ENCODE peak calls at places on chromosomes 1 and 21, in four cellular contexts. One of them, this sample, is unnamed.

GRCh38 chr1:27153927-27154358 is 982 bp downstream of the SLC9A1 start:
- DNase-seq in GM12878: no peak
- DNase-seq in K562: no peak
- DNase-seq in SK-N-SH: no peak
- DNase-seq in this sample: no peak

GRCh38 chr21:25342811-25343210 is 264.5 kb downstream of the MRPL39 start:
- DNase-seq in SK-N-SH: no peak
- DNase-seq in K562: no peak
- DNase-seq in GM12878: no peak
- DNase-seq in this sample: no peak

GRCh38 chr1:41447995-41448770 is 36.3 kb downstream of the EDN2 start:
- DNase-seq in GM12878: no peak
- DNase-seq in SK-N-SH: no peak
- DNase-seq in K562: no peak
- DNase-seq in this sample: no peak

GRCh38 chr1:77316006-77316405 is 34.2 kb downstream of the AK5 start:
- DNase-seq in K562: no peak
- DNase-seq in GM12878: no peak
- DNase-seq in SK-N-SH: no peak
- DNase-seq in this sample: no peak

GRCh38 chr1:43844114-43844513 is 89.5 kb upstream of the ARTN start:
- DNase-seq in SK-N-SH: no peak
- DNase-seq in GM12878: no peak
- DNase-seq in K562: no peak
- DNase-seq in this sample: no peak

GRCh38 chr1:207025144-207025880 is 7.2 kb downstream of the C1orf116 start:
- DNase-seq in GM12878: no peak
- DNase-seq in K562: no peak
- DNase-seq in SK-N-SH: no peak
- DNase-seq in this sample: no peak

GRCh38 chr1:171081220-171081993 is 9.3 kb upstream of the FMO3 start:
- DNase-seq in GM12878: no peak
- DNase-seq in SK-N-SH: peak
- DNase-seq in K562: no peak
- DNase-seq in this sample: no peak

GRCh38 chr1:74811421-74812179 is 78.6 kb downstream of the TYW3 start:
- DNase-seq in GM12878: no peak
- DNase-seq in K562: no peak
- DNase-seq in SK-N-SH: no peak
- DNase-seq in this sample: no peak

GRCh38 chr1:41296476-41296875 is 54.4 kb upstream of the SCMH1 start:
- DNase-seq in SK-N-SH: no peak
- DNase-seq in GM12878: no peak
- DNase-seq in K562: no peak
- DNase-seq in this sample: no peak

GRCh38 chr1:55374801-55375616 is 159.8 kb upstream of the USP24 start:
- DNase-seq in GM12878: no peak
- DNase-seq in SK-N-SH: no peak
- DNase-seq in K562: no peak
- DNase-seq in this sample: no peak

GRCh38 chr1:208149776-208150514 is 94.2 kb downstream of the PLXNA2 start:
- DNase-seq in GM12878: no peak
- DNase-seq in K562: no peak
- DNase-seq in SK-N-SH: no peak
- DNase-seq in this sample: no peak

GRCh38 chr1:119742193-119742592 is 26.5 kb downstream of the HMGCS2 start:
- DNase-seq in SK-N-SH: no peak
- DNase-seq in GM12878: no peak
- DNase-seq in K562: no peak
- DNase-seq in this sample: no peak

GRCh38 chr1:160007577-160008200 is 24.1 kb downstream of the PIGM start:
- DNase-seq in SK-N-SH: peak
- DNase-seq in K562: peak
- DNase-seq in GM12878: no peak
- DNase-seq in this sample: no peak

GRCh38 chr1:213429642-213430041 is 378.6 kb downstream of the RPS6KC1 start:
- DNase-seq in K562: no peak
- DNase-seq in SK-N-SH: peak
- DNase-seq in GM12878: no peak
- DNase-seq in this sample: no peak

GRCh38 chr1:21523297-21523813 is 14.1 kb downstream of the ALPL start:
- DNase-seq in SK-N-SH: no peak
- DNase-seq in K562: no peak
- DNase-seq in GM12878: no peak
- DNase-seq in this sample: no peak

GRCh38 chr1:207103892-207104373 is at the start of gene C4BPA:
- DNase-seq in GM12878: no peak
- DNase-seq in K562: no peak
- DNase-seq in SK-N-SH: no peak
- DNase-seq in this sample: no peak

GRCh38 chr1:43522776-43523480 is 7.8 kb upstream of the PTPRF start:
- DNase-seq in GM12878: no peak
- DNase-seq in SK-N-SH: no peak
- DNase-seq in K562: peak
- DNase-seq in this sample: no peak

GRCh38 chr1:213666922-213667321 is 320.9 kb upstream of the PROX1 start:
- DNase-seq in K562: no peak
- DNase-seq in SK-N-SH: no peak
- DNase-seq in GM12878: no peak
- DNase-seq in this sample: no peak

GRCh38 chr1:39896909-39897685 is 4.6 kb downstream of the MYCL start:
- DNase-seq in SK-N-SH: no peak
- DNase-seq in GM12878: no peak
- DNase-seq in K562: no peak
- DNase-seq in this sample: no peak

GRCh38 chr1:86708923-86709322 is 4.5 kb downstream of the SH3GLB1 start:
- DNase-seq in GM12878: no peak
- DNase-seq in K562: no peak
- DNase-seq in SK-N-SH: no peak
- DNase-seq in this sample: no peak

GRCh38 chr1:206736878-206737728 is 33.5 kb upstream of the IL19 start:
- DNase-seq in GM12878: no peak
- DNase-seq in SK-N-SH: no peak
- DNase-seq in K562: no peak
- DNase-seq in this sample: no peak

GRCh38 chr1:113129529-113130185 is 56.7 kb downstream of the LRIG2 start:
- DNase-seq in K562: no peak
- DNase-seq in GM12878: no peak
- DNase-seq in SK-N-SH: no peak
- DNase-seq in this sample: no peak
- TF ChIP-seq TAF1 in K562: no peak
- TF ChIP-seq TAF1 in GM12878: no peak
- TF ChIP-seq TAF1 in SK-N-SH: no peak
- TF ChIP-seq TAF1 in this sample: no peak

GRCh38 chr1:109761227-109762038 is 2.3 kb downstream of the EPS8L3 start:
- DNase-seq in GM12878: no peak
- DNase-seq in SK-N-SH: peak
- DNase-seq in K562: no peak
- DNase-seq in this sample: no peak

GRCh38 chr1:109762039-109762585 is 1.6 kb downstream of the EPS8L3 start:
- DNase-seq in SK-N-SH: no peak
- DNase-seq in GM12878: no peak
- DNase-seq in K562: no peak
- DNase-seq in this sample: no peak

GRCh38 chr1:109760581-109761226 is 3.0 kb downstream of the EPS8L3 start:
- DNase-seq in SK-N-SH: no peak
- DNase-seq in GM12878: no peak
- DNase-seq in K562: no peak
- DNase-seq in this sample: no peak

GRCh38 chr1:109757936-109758786 is 5.6 kb downstream of the EPS8L3 start:
- DNase-seq in SK-N-SH: no peak
- DNase-seq in GM12878: no peak
- DNase-seq in K562: no peak
- DNase-seq in this sample: no peak

DNA sequence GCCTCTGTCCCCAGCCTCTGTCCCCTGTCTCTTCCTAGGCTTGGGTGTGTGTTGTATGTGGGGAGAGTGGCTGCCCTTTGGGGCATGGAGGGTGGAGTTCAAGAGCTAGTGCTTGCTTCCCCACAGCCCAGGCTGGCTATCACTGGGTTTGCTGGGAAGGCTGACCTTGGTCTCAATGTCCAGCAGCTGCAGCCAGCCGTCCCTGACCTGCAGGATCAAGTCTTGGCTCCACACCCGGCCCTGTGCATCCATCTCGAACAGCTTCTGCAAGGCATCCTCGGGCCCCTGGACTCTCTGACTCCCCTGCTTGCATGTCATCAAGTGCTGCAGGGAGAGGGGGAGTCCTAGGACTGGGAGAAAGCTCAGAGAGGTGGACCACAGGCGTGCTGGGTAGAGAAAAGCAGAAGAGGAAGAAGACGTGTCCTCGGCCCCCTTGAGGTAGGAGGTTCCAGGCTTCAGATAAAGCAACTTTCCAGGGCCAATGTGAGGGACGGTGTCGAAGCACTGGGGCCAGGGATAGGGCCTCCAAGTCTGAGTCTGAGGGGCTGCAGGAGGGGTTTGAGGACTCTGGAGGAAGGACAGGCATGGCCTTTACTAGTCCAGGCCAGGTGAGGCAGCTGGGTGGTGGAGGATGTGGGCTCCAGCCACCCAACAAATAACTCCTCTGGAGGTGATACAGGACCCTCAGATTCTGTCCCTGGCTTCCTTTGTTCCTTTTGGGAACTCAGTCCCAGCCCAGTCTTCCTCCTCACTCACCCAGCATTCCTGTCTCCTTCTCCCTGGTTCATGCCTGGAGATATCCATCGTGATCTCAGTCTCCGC is 4.0 kb downstream of the EPS8L3 start:
- DNase-seq in GM12878: no peak
- DNase-seq in SK-N-SH: no peak
- DNase-seq in K562: no peak
- DNase-seq in this sample: no peak
- TF ChIP-seq TAF1 in GM12878: no peak
- TF ChIP-seq TAF1 in SK-N-SH: no peak
- TF ChIP-seq TAF1 in K562: no peak
- TF ChIP-seq TAF1 in this sample: no peak

GRCh38 chr1:33257759-33258712 is 1.7 kb downstream of the ZNF362 start:
- DNase-seq in SK-N-SH: no peak
- DNase-seq in K562: no peak
- DNase-seq in GM12878: no peak
- DNase-seq in this sample: no peak

GRCh38 chr1:33257388-33257758 is 1.1 kb downstream of the ZNF362 start:
- DNase-seq in GM12878: no peak
- DNase-seq in SK-N-SH: no peak
- DNase-seq in K562: no peak
- DNase-seq in this sample: no peak

GRCh38 chr1:33256335-33256700 is at the start of gene ZNF362:
- DNase-seq in GM12878: no peak
- DNase-seq in K562: peak
- DNase-seq in SK-N-SH: no peak
- DNase-seq in this sample: peak

GRCh38 chr1:33255347-33256311 is 663 bp upstream of the ZNF362 start:
- DNase-seq in GM12878: peak
- DNase-seq in SK-N-SH: peak
- DNase-seq in K562: no peak
- DNase-seq in this sample: peak

GRCh38 chr1:33256701-33257387 is 552 bp downstream of the ZNF362 start:
- DNase-seq in SK-N-SH: no peak
- DNase-seq in GM12878: no peak
- DNase-seq in K562: no peak
- DNase-seq in this sample: peak
- TF ChIP-seq TAF1 in SK-N-SH: peak
- TF ChIP-seq TAF1 in GM12878: no peak
- TF ChIP-seq TAF1 in K562: no peak
- TF ChIP-seq TAF1 in this sample: no peak

DNA sequence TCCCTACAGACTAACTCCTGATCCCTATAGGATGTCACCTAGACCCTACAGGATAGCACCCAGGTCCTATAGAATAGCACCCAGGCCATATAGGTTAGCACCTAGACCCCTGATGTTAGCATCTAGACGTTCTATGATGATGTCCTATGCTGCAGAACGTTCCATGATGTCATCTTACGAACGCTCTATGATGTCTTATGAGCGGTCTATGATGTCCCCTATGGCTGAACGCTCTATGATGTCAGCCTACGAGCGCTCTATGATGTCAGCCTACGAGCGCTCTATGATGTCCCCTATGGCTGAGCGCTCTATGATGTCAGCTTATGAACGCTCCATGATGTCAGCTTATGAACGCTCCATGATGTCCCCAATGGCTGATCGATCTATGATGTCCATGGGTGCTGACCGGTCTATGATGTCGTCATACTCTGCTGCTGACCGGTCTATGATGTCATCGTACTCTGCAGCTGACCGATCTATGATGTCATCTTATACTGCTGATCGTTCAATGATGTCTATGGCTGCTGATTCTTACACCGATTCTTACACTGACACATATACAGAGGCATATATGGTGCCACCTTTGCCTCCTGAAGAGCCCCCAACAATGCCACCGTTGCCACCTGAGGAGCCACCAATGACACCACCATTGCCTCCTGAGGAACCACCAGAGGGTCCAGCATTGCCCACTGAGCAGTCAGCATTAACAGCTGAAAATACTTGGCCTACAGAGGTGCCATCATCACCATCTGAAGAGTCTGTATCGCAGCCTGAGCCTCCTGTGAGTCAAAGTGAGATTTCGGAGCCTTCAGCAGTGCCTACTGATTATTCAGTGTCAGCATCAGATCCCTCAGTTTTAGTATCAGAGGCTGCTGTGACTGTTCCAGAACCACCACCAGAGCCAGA is 9.5 kb downstream of the SON start:
- DNase-seq in K562: no peak
- DNase-seq in GM12878: no peak
- DNase-seq in SK-N-SH: peak
- DNase-seq in this sample: no peak
- TF ChIP-seq TAF1 in K562: peak
- TF ChIP-seq TAF1 in GM12878: no peak
- TF ChIP-seq TAF1 in SK-N-SH: no peak
- TF ChIP-seq TAF1 in this sample: no peak

GRCh38 chr1:3457910-3458621 is 3.6 kb downstream of the ARHGEF16 start:
- DNase-seq in GM12878: no peak
- DNase-seq in K562: no peak
- DNase-seq in SK-N-SH: no peak
- DNase-seq in this sample: no peak
- TF ChIP-seq TAF1 in GM12878: no peak
- TF ChIP-seq TAF1 in K562: no peak
- TF ChIP-seq TAF1 in SK-N-SH: no peak
- TF ChIP-seq TAF1 in this sample: no peak

DNA sequence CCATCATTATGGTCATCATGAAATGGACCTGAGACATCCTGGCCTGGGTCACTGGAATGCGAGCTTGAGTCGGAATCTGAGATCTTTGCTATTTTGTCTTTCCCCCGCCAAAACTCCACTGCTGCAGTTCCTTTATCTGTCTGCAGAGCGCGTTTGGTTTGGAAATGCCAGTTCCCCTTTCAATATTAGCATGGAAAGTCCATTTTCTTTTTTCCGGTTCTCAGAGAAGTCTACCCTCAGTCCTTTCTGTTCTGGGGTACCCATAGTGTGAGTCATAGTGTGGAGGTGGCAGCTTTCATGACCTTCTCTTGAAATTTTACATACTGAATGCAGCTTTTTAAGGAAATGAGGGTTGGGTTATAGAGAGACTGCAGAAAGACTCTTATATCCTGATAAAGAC is 14.6 kb downstream of the CACNA1E start:
- DNase-seq in SK-N-SH: no peak
- DNase-seq in K562: no peak
- DNase-seq in GM12878: no peak
- DNase-seq in this sample: no peak
- TF ChIP-seq TAF1 in SK-N-SH: no peak
- TF ChIP-seq TAF1 in K562: no peak
- TF ChIP-seq TAF1 in GM12878: no peak
- TF ChIP-seq TAF1 in this sample: no peak

This sample was measured in GM12892.